ENCODE peak calls at places on chromosomes 7 and 10, in five cellular contexts. G is activated effector memory CD4-positive, alpha-beta T cell treated with Interleukin-2 at 50 U/mL for 16 hours; T is T-helper 17 cell; I is aorta; W is AG08395. P is an unnamed sample.

GRCh38 chr7:28629216-28629848 is 217.0 kb downstream of the CREB5 start:
- DNase-seq in G (no peak), T (no peak), I (no peak), W (peak), P (peak)

GRCh38 chr10:122333037-122333436 is 41.5 kb upstream of the PLEKHA1 start:
- DNase-seq in G (no peak), T (no peak), I (no peak), W (no peak), P (no peak)

GRCh38 chr7:28296571-28297483 is 115.5 kb upstream of the CREB5 start:
- DNase-seq in G (no peak), T (no peak), I (no peak), W (no peak), P (peak)

GRCh38 chr7:130996841-130997231 is 262.8 kb upstream of the KLF14 start:
- DNase-seq in G (no peak), T (no peak), I (no peak), W (no peak), P (no peak)

GRCh38 chr10:121639416-121639815 is 41.2 kb upstream of the FGFR2 start:
- DNase-seq in G (no peak), T (no peak), I (no peak), W (no peak), P (no peak)

GRCh38 chr10:19168584-19168983 is 120.0 kb downstream of the MALRD1 start:
- DNase-seq in G (no peak), T (no peak), I (no peak), W (no peak), P (no peak)

GRCh38 chr7:75962607-75963382 is 31.6 kb downstream of the TMEM120A start:
- DNase-seq in G (no peak), T (no peak), I (peak), W (peak), P (peak)

GRCh38 chr10:89481662-89482061 is 53.7 kb downstream of the SLC16A12 start:
- DNase-seq in G (no peak), T (no peak), I (no peak), W (peak), P (peak)

GRCh38 chr7:147492621-147493020 is 1097.9 kb upstream of the C7orf33 start:
- DNase-seq in G (no peak), T (no peak), I (no peak), W (no peak), P (no peak)

GRCh38 chr10:10811562-10811961 is 206.1 kb upstream of the CELF2 start:
- DNase-seq in G (no peak), T (no peak), I (no peak), W (no peak), P (no peak)

GRCh38 chr7:140611641-140612040 is 29.0 kb downstream of the DENND2A start:
- DNase-seq in G (no peak), T (no peak), I (no peak), W (no peak), P (no peak)

GRCh38 chr10:32104622-32105509 is 48.6 kb upstream of the KIF5B start:
- DNase-seq in G (no peak), T (no peak), I (no peak), W (peak), P (peak)

GRCh38 chr10:103856497-103857175 is 1.3 kb upstream of the SH3PXD2A start:
- DNase-seq in G (no peak), T (no peak), I (no peak), W (no peak), P (no peak)

GRCh38 chr7:3439333-3440030 is 138.4 kb downstream of the SDK1 start:
- DNase-seq in G (no peak), T (no peak), I (no peak), W (no peak), P (peak)

P was measured in AG08396.